ENCODE peak calls at places on chromosomes 13 and 19, in nine cellular contexts. M is MV-4-11; X is AG20443; H is RWPE1; I is WTC11; A is NCI-H460; N is activated CD8-positive, alpha-beta memory T cell treated with anti-CD3 and anti-CD28 coated beads for 4 hours; G is activated T-helper 9 cell treated with anti-CD3 and anti-CD28 coated beads, Interleukin-2, amount 50 U/mL, for 16 hours; V is HCT116. Y is an unnamed sample.

GRCh38 chr19:14798760-14799159 is 20.4 kb upstream of the ADGRE2 start:
- DNase-seq in M (no peak), X (no peak), H (no peak), I (no peak), A (no peak), N (no peak), G (no peak), V (no peak), Y (no peak)

GRCh38 chr13:100106705-100107104 is 17.8 kb downstream of the PCCA start:
- DNase-seq in M (no peak), X (no peak), H (no peak), I (no peak), A (no peak), N (no peak), G (no peak), V (no peak), Y (no peak)

GRCh38 chr13:107806726-107807125 is 408.6 kb downstream of the LIG4 start:
- DNase-seq in M (no peak), X (no peak), H (no peak), I (no peak), A (no peak), N (no peak), G (no peak), V (no peak), Y (no peak)

GRCh38 chr13:61927648-61928047 is 512.0 kb upstream of the PCDH20 start:
- DNase-seq in M (peak; percentile 59), X (no peak), H (no peak), I (no peak), A (no peak), N (no peak), G (no peak), V (no peak), Y (no peak)

GRCh38 chr13:64007334-64007733 is 2591.7 kb upstream of the PCDH20 start:
- DNase-seq in M (no peak), X (no peak), H (no peak), I (no peak), A (no peak), N (no peak), G (no peak), V (no peak), Y (no peak)

GRCh38 chr13:33218020-33218419 is 67.5 kb downstream of the STARD13 start:
- DNase-seq in M (no peak), X (no peak), H (peak; percentile 78), I (no peak), A (no peak), N (no peak), G (no peak), V (peak; percentile 15), Y (no peak)

GRCh38 chr13:62139597-62139996 is 723.9 kb upstream of the PCDH20 start:
- DNase-seq in M (no peak), X (no peak), H (no peak), I (no peak), A (no peak), N (no peak), G (no peak), V (no peak), Y (no peak)

GRCh38 chr13:95629071-95629470 is 15.4 kb downstream of the DZIP1 start:
- DNase-seq in M (no peak), X (no peak), H (no peak), I (no peak), A (no peak), N (no peak), G (no peak), V (no peak), Y (no peak)

GRCh38 chr19:54427586-54427985 is 12.3 kb downstream of the TTYH1 start:
- DNase-seq in M (no peak), X (no peak), H (no peak), I (no peak), A (no peak), N (no peak), G (no peak), V (no peak), Y (no peak)

GRCh38 chr19:55442372-55443044 is 592 bp downstream of the SHISA7 start:
- DNase-seq in M (no peak), X (no peak), H (no peak), I (peak; percentile 54), A (no peak), N (no peak), G (no peak), V (no peak), Y (no peak)

GRCh38 chr19:2049741-2050348 is 1.2 kb downstream of the MKNK2 start:
- DNase-seq in M (peak; percentile 93), X (peak; percentile 67), H (peak; percentile 61), I (no peak), A (no peak), N (no peak), G (no peak), V (no peak), Y (peak; percentile 92)

GRCh38 chr13:33480561-33480960 is 195.0 kb upstream of the STARD13 start:
- DNase-seq in M (no peak), X (no peak), H (no peak), I (no peak), A (no peak), N (no peak), G (no peak), V (no peak), Y (no peak)

GRCh38 chr19:4140237-4140711 is 13.2 kb upstream of the CREB3L3 start:
- DNase-seq in M (peak; percentile 70), X (peak; percentile 86), H (peak; percentile 81), I (peak; percentile 61), A (peak; percentile 61), N (no peak), G (no peak), V (peak; percentile 79), Y (no peak)

GRCh38 chr13:47005761-47006414 is 109.0 kb upstream of the HTR2A start:
- DNase-seq in M (no peak), X (no peak), H (no peak), I (no peak), A (no peak), N (no peak), G (no peak), V (no peak), Y (no peak)

Y was measured in left lung.